ENCODE peak calls at places on chromosomes 1 and 21, in eight cellular contexts. One of them, this sample, is unnamed.

GRCh38 chr1:35935989-35936388 is 5.1 kb downstream of the AGO3 start:
- DNase-seq in mammary epithelial cell: no peak
- DNase-seq in activated T-cell treated with anti-CD3 and anti-CD28 coated beads for 1 hour: no peak
- DNase-seq in MCF 10A: no peak
- DNase-seq in central memory CD4-positive, alpha-beta T cell: no peak
- DNase-seq in KG1: no peak
- DNase-seq in NCI-H1417: no peak
- DNase-seq in activated naive CD4-positive, alpha-beta T cell treated with Interleukin-2 at 50 U/mL for 16 hours: no peak
- DNase-seq in this sample: no peak

GRCh38 chr1:171134194-171134924 is 43.7 kb downstream of the FMO3 start:
- DNase-seq in mammary epithelial cell: no peak
- DNase-seq in activated T-cell treated with anti-CD3 and anti-CD28 coated beads for 1 hour: no peak
- DNase-seq in MCF 10A: no peak
- DNase-seq in central memory CD4-positive, alpha-beta T cell: no peak
- DNase-seq in KG1: no peak
- DNase-seq in NCI-H1417: no peak
- DNase-seq in activated naive CD4-positive, alpha-beta T cell treated with Interleukin-2 at 50 U/mL for 16 hours: no peak
- DNase-seq in this sample: no peak

GRCh38 chr1:15680614-15681345 is 3.3 kb upstream of the PLEKHM2 start:
- DNase-seq in mammary epithelial cell: peak; percentile 96
- DNase-seq in activated T-cell treated with anti-CD3 and anti-CD28 coated beads for 1 hour: no peak
- DNase-seq in MCF 10A: peak; percentile 93
- DNase-seq in central memory CD4-positive, alpha-beta T cell: no peak
- DNase-seq in KG1: no peak
- DNase-seq in NCI-H1417: no peak
- DNase-seq in activated naive CD4-positive, alpha-beta T cell treated with Interleukin-2 at 50 U/mL for 16 hours: no peak
- DNase-seq in this sample: no peak

GRCh38 chr21:45747802-45748445 is 104.4 kb downstream of the PCBP3 start:
- DNase-seq in mammary epithelial cell: peak; percentile 77
- DNase-seq in activated T-cell treated with anti-CD3 and anti-CD28 coated beads for 1 hour: no peak
- DNase-seq in MCF 10A: peak; percentile 86
- DNase-seq in central memory CD4-positive, alpha-beta T cell: no peak
- DNase-seq in KG1: no peak
- DNase-seq in NCI-H1417: peak; percentile 56
- DNase-seq in activated naive CD4-positive, alpha-beta T cell treated with Interleukin-2 at 50 U/mL for 16 hours: no peak
- DNase-seq in this sample: peak; percentile 57

GRCh38 chr1:2459757-2460156 is 16.3 kb upstream of the PLCH2 start:
- DNase-seq in mammary epithelial cell: no peak
- DNase-seq in activated T-cell treated with anti-CD3 and anti-CD28 coated beads for 1 hour: no peak
- DNase-seq in MCF 10A: no peak
- DNase-seq in central memory CD4-positive, alpha-beta T cell: no peak
- DNase-seq in KG1: no peak
- DNase-seq in NCI-H1417: no peak
- DNase-seq in activated naive CD4-positive, alpha-beta T cell treated with Interleukin-2 at 50 U/mL for 16 hours: no peak
- DNase-seq in this sample: no peak

GRCh38 chr1:64476251-64476952 is 6.5 kb downstream of the CACHD1 start:
- DNase-seq in mammary epithelial cell: peak; percentile 48
- DNase-seq in activated T-cell treated with anti-CD3 and anti-CD28 coated beads for 1 hour: no peak
- DNase-seq in MCF 10A: peak; percentile 43
- DNase-seq in central memory CD4-positive, alpha-beta T cell: no peak
- DNase-seq in KG1: no peak
- DNase-seq in NCI-H1417: no peak
- DNase-seq in activated naive CD4-positive, alpha-beta T cell treated with Interleukin-2 at 50 U/mL for 16 hours: no peak
- DNase-seq in this sample: no peak

GRCh38 chr1:56215771-56216170 is 363.6 kb downstream of the PLPP3 start:
- DNase-seq in mammary epithelial cell: no peak
- DNase-seq in activated T-cell treated with anti-CD3 and anti-CD28 coated beads for 1 hour: no peak
- DNase-seq in MCF 10A: no peak
- DNase-seq in central memory CD4-positive, alpha-beta T cell: no peak
- DNase-seq in KG1: no peak
- DNase-seq in NCI-H1417: no peak
- DNase-seq in activated naive CD4-positive, alpha-beta T cell treated with Interleukin-2 at 50 U/mL for 16 hours: no peak
- DNase-seq in this sample: no peak

GRCh38 chr1:188857526-188858087 is 1620.1 kb downstream of the BRINP3 start:
- DNase-seq in mammary epithelial cell: no peak
- DNase-seq in activated T-cell treated with anti-CD3 and anti-CD28 coated beads for 1 hour: no peak
- DNase-seq in MCF 10A: no peak
- DNase-seq in central memory CD4-positive, alpha-beta T cell: no peak
- DNase-seq in KG1: no peak
- DNase-seq in NCI-H1417: no peak
- DNase-seq in activated naive CD4-positive, alpha-beta T cell treated with Interleukin-2 at 50 U/mL for 16 hours: no peak
- DNase-seq in this sample: no peak

GRCh38 chr1:225658041-225658440 is 5.1 kb upstream of the ENAH start:
- DNase-seq in mammary epithelial cell: no peak
- DNase-seq in activated T-cell treated with anti-CD3 and anti-CD28 coated beads for 1 hour: no peak
- DNase-seq in MCF 10A: no peak
- DNase-seq in central memory CD4-positive, alpha-beta T cell: no peak
- DNase-seq in KG1: no peak
- DNase-seq in NCI-H1417: no peak
- DNase-seq in activated naive CD4-positive, alpha-beta T cell treated with Interleukin-2 at 50 U/mL for 16 hours: no peak
- DNase-seq in this sample: no peak

GRCh38 chr21:35475006-35475405 is 425.9 kb upstream of the RUNX1 start:
- DNase-seq in mammary epithelial cell: no peak
- DNase-seq in activated T-cell treated with anti-CD3 and anti-CD28 coated beads for 1 hour: no peak
- DNase-seq in MCF 10A: no peak
- DNase-seq in central memory CD4-positive, alpha-beta T cell: no peak
- DNase-seq in KG1: no peak
- DNase-seq in NCI-H1417: no peak
- DNase-seq in activated naive CD4-positive, alpha-beta T cell treated with Interleukin-2 at 50 U/mL for 16 hours: no peak
- DNase-seq in this sample: no peak

GRCh38 chr1:231550448-231550781 is 21.9 kb downstream of the TSNAX start:
- DNase-seq in mammary epithelial cell: peak; percentile 17
- DNase-seq in activated T-cell treated with anti-CD3 and anti-CD28 coated beads for 1 hour: no peak
- DNase-seq in MCF 10A: peak; percentile 60
- DNase-seq in central memory CD4-positive, alpha-beta T cell: peak; percentile 25
- DNase-seq in KG1: no peak
- DNase-seq in NCI-H1417: peak; percentile 49
- DNase-seq in activated naive CD4-positive, alpha-beta T cell treated with Interleukin-2 at 50 U/mL for 16 hours: peak; percentile 17
- DNase-seq in this sample: peak; percentile 6

GRCh38 chr1:109267743-109268300 is 15.1 kb downstream of the PSRC1 start:
- DNase-seq in mammary epithelial cell: no peak
- DNase-seq in activated T-cell treated with anti-CD3 and anti-CD28 coated beads for 1 hour: no peak
- DNase-seq in MCF 10A: no peak
- DNase-seq in central memory CD4-positive, alpha-beta T cell: no peak
- DNase-seq in KG1: no peak
- DNase-seq in NCI-H1417: no peak
- DNase-seq in activated naive CD4-positive, alpha-beta T cell treated with Interleukin-2 at 50 U/mL for 16 hours: no peak
- DNase-seq in this sample: no peak

GRCh38 chr1:53619088-53619810 is 119.7 kb downstream of the GLIS1 start:
- DNase-seq in mammary epithelial cell: no peak
- DNase-seq in activated T-cell treated with anti-CD3 and anti-CD28 coated beads for 1 hour: no peak
- DNase-seq in MCF 10A: no peak
- DNase-seq in central memory CD4-positive, alpha-beta T cell: no peak
- DNase-seq in KG1: no peak
- DNase-seq in NCI-H1417: no peak
- DNase-seq in activated naive CD4-positive, alpha-beta T cell treated with Interleukin-2 at 50 U/mL for 16 hours: no peak
- DNase-seq in this sample: no peak

GRCh38 chr1:32353431-32353830 is 8.9 kb downstream of the FAM229A start:
- DNase-seq in mammary epithelial cell: no peak
- DNase-seq in activated T-cell treated with anti-CD3 and anti-CD28 coated beads for 1 hour: no peak
- DNase-seq in MCF 10A: no peak
- DNase-seq in central memory CD4-positive, alpha-beta T cell: no peak
- DNase-seq in KG1: no peak
- DNase-seq in NCI-H1417: no peak
- DNase-seq in activated naive CD4-positive, alpha-beta T cell treated with Interleukin-2 at 50 U/mL for 16 hours: no peak
- DNase-seq in this sample: no peak

GRCh38 chr1:2910211-2910610 is 108.7 kb upstream of the TTC34 start:
- DNase-seq in mammary epithelial cell: no peak
- DNase-seq in activated T-cell treated with anti-CD3 and anti-CD28 coated beads for 1 hour: no peak
- DNase-seq in MCF 10A: no peak
- DNase-seq in central memory CD4-positive, alpha-beta T cell: no peak
- DNase-seq in KG1: no peak
- DNase-seq in NCI-H1417: no peak
- DNase-seq in activated naive CD4-positive, alpha-beta T cell treated with Interleukin-2 at 50 U/mL for 16 hours: no peak
- DNase-seq in this sample: no peak

GRCh38 chr21:33971492-33972013 is 55.9 kb upstream of the ATP5PO start:
- DNase-seq in mammary epithelial cell: peak; percentile 86
- DNase-seq in activated T-cell treated with anti-CD3 and anti-CD28 coated beads for 1 hour: no peak
- DNase-seq in MCF 10A: peak; percentile 62
- DNase-seq in central memory CD4-positive, alpha-beta T cell: no peak
- DNase-seq in KG1: no peak
- DNase-seq in NCI-H1417: no peak
- DNase-seq in activated naive CD4-positive, alpha-beta T cell treated with Interleukin-2 at 50 U/mL for 16 hours: no peak
- DNase-seq in this sample: peak; percentile 70

GRCh38 chr1:41813755-41814694 is 104.7 kb downstream of the HIVEP3 start:
- DNase-seq in mammary epithelial cell: no peak
- DNase-seq in activated T-cell treated with anti-CD3 and anti-CD28 coated beads for 1 hour: no peak
- DNase-seq in MCF 10A: no peak
- DNase-seq in central memory CD4-positive, alpha-beta T cell: no peak
- DNase-seq in KG1: no peak
- DNase-seq in NCI-H1417: no peak
- DNase-seq in activated naive CD4-positive, alpha-beta T cell treated with Interleukin-2 at 50 U/mL for 16 hours: no peak
- DNase-seq in this sample: no peak

GRCh38 chr1:234572966-234573365 is 37.0 kb downstream of the IRF2BP2 start:
- DNase-seq in mammary epithelial cell: peak; percentile 61
- DNase-seq in activated T-cell treated with anti-CD3 and anti-CD28 coated beads for 1 hour: no peak
- DNase-seq in MCF 10A: no peak
- DNase-seq in central memory CD4-positive, alpha-beta T cell: no peak
- DNase-seq in KG1: no peak
- DNase-seq in NCI-H1417: no peak
- DNase-seq in activated naive CD4-positive, alpha-beta T cell treated with Interleukin-2 at 50 U/mL for 16 hours: no peak
- DNase-seq in this sample: no peak

This sample was measured in DMS153.